ENCODE peak calls at places on chromosome 7, in seven cellular contexts. One of them, this sample, is unnamed.

GRCh38 chr7:106009511-106010226 is 46.6 kb downstream of the CDHR3 start:
- DNase-seq in foreskin fibroblast: peak; percentile 98
- DNase-seq in A549: peak; percentile 85
- DNase-seq in hepatocyte: peak; percentile 95
- DNase-seq in bronchial epithelial cell: peak; percentile 85
- DNase-seq in mucosa of descending colon: peak; percentile 92
- DNase-seq in CD8-positive, alpha-beta T cell: peak; percentile 87
- DNase-seq in this sample: peak; percentile 82

GRCh38 chr7:70006411-70006920 is 408.2 kb downstream of the AUTS2 start:
- DNase-seq in foreskin fibroblast: no peak
- DNase-seq in A549: no peak
- DNase-seq in hepatocyte: peak; percentile 26
- DNase-seq in bronchial epithelial cell: no peak
- DNase-seq in mucosa of descending colon: no peak
- DNase-seq in CD8-positive, alpha-beta T cell: no peak
- DNase-seq in this sample: no peak

GRCh38 chr7:133313575-133313974 is 60.7 kb downstream of the EXOC4 start:
- DNase-seq in foreskin fibroblast: no peak
- DNase-seq in A549: no peak
- DNase-seq in hepatocyte: no peak
- DNase-seq in bronchial epithelial cell: no peak
- DNase-seq in mucosa of descending colon: no peak
- DNase-seq in CD8-positive, alpha-beta T cell: no peak
- DNase-seq in this sample: no peak

GRCh38 chr7:139679731-139680594 is 97.8 kb downstream of the HIPK2 start:
- DNase-seq in foreskin fibroblast: no peak
- DNase-seq in A549: peak; percentile 59
- DNase-seq in hepatocyte: no peak
- DNase-seq in bronchial epithelial cell: peak; percentile 65
- DNase-seq in mucosa of descending colon: no peak
- DNase-seq in CD8-positive, alpha-beta T cell: no peak
- DNase-seq in this sample: no peak

GRCh38 chr7:6256709-6257535 is 15.5 kb downstream of the CYTH3 start:
- DNase-seq in foreskin fibroblast: peak; percentile 70
- DNase-seq in A549: no peak
- DNase-seq in hepatocyte: peak; percentile 28
- DNase-seq in bronchial epithelial cell: no peak
- DNase-seq in mucosa of descending colon: no peak
- DNase-seq in CD8-positive, alpha-beta T cell: no peak
- DNase-seq in this sample: peak; percentile 56

GRCh38 chr7:138924551-138925225 is 56.5 kb downstream of the KIAA1549 start:
- DNase-seq in foreskin fibroblast: no peak
- DNase-seq in A549: no peak
- DNase-seq in hepatocyte: no peak
- DNase-seq in bronchial epithelial cell: no peak
- DNase-seq in mucosa of descending colon: no peak
- DNase-seq in CD8-positive, alpha-beta T cell: no peak
- DNase-seq in this sample: no peak

GRCh38 chr7:123712619-123713018 is 36.2 kb downstream of the WASL start:
- DNase-seq in foreskin fibroblast: no peak
- DNase-seq in A549: no peak
- DNase-seq in hepatocyte: no peak
- DNase-seq in bronchial epithelial cell: no peak
- DNase-seq in mucosa of descending colon: no peak
- DNase-seq in CD8-positive, alpha-beta T cell: no peak
- DNase-seq in this sample: no peak

GRCh38 chr7:42137431-42137830 is 99.6 kb downstream of the GLI3 start:
- DNase-seq in foreskin fibroblast: no peak
- DNase-seq in A549: no peak
- DNase-seq in hepatocyte: no peak
- DNase-seq in bronchial epithelial cell: no peak
- DNase-seq in mucosa of descending colon: no peak
- DNase-seq in CD8-positive, alpha-beta T cell: no peak
- DNase-seq in this sample: no peak

GRCh38 chr7:100957832-100958421 is 8.6 kb downstream of the MUC3A start:
- DNase-seq in foreskin fibroblast: no peak
- DNase-seq in A549: no peak
- DNase-seq in hepatocyte: peak; percentile 47
- DNase-seq in bronchial epithelial cell: peak; percentile 27
- DNase-seq in mucosa of descending colon: no peak
- DNase-seq in CD8-positive, alpha-beta T cell: no peak
- DNase-seq in this sample: no peak

GRCh38 chr7:41702635-41703371 is at the start of gene INHBA:
- DNase-seq in foreskin fibroblast: peak; percentile 55
- DNase-seq in A549: no peak
- DNase-seq in hepatocyte: peak; percentile 61
- DNase-seq in bronchial epithelial cell: peak; percentile 89
- DNase-seq in mucosa of descending colon: no peak
- DNase-seq in CD8-positive, alpha-beta T cell: no peak
- DNase-seq in this sample: no peak

DNA sequence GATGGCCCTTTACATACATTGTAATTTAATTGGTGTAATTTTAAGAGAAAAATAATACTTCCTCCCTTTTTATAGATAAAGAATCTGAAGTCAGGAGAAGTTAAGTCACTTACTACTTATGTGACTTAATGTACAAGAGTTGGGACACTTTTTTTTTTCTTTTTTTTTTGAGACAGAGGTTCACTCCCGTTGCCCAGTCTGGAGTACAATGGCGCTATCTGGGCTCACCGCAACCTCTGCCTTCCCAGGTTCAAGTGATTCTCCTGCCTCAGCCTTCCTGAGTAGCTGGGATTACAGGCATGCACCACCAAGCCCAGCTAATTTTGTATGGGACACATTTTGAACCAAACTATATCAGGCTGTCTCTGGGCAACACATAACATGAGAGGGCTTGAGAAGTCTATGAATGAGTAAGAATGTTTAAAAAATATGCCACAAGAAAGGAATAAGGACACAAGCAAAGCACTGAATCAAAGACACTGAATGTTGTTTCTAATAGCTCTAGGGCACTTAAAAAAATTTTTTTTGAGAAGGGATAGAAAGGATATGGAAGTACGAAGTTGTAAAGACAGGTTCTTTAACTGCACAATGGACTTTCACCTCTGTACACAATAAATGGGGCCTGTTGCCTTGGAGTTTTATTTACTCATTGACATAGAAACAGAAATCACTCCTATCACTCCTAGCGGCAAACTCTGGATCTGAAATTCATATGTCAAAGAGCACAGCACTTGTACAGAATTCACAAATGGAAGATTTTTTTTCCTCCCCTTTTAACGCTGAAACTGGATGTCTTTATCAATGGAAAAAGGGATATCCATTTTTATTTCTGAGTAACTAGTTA is 18.5 kb downstream of the NT5C3A start:
- DNase-seq in foreskin fibroblast: no peak
- DNase-seq in A549: peak; percentile 60
- DNase-seq in hepatocyte: peak; percentile 71
- DNase-seq in bronchial epithelial cell: peak; percentile 46
- DNase-seq in mucosa of descending colon: no peak
- DNase-seq in CD8-positive, alpha-beta T cell: no peak
- DNase-seq in this sample: no peak
- TF ChIP-seq CTCF in foreskin fibroblast: no peak
- TF ChIP-seq CTCF in A549: peak; percentile 13
- TF ChIP-seq CTCF in hepatocyte: peak; percentile 23
- TF ChIP-seq CTCF in bronchial epithelial cell: peak; percentile 18
- TF ChIP-seq CTCF in mucosa of descending colon: no peak
- TF ChIP-seq CTCF in CD8-positive, alpha-beta T cell: no peak
- TF ChIP-seq CTCF in this sample: no peak

GRCh38 chr7:48262606-48263005 is 91.3 kb downstream of the ABCA13 start:
- DNase-seq in foreskin fibroblast: no peak
- DNase-seq in A549: no peak
- DNase-seq in hepatocyte: no peak
- DNase-seq in bronchial epithelial cell: no peak
- DNase-seq in mucosa of descending colon: no peak
- DNase-seq in CD8-positive, alpha-beta T cell: no peak
- DNase-seq in this sample: no peak
- TF ChIP-seq CTCF in foreskin fibroblast: no peak
- TF ChIP-seq CTCF in A549: no peak
- TF ChIP-seq CTCF in hepatocyte: no peak
- TF ChIP-seq CTCF in bronchial epithelial cell: no peak
- TF ChIP-seq CTCF in mucosa of descending colon: no peak
- TF ChIP-seq CTCF in CD8-positive, alpha-beta T cell: no peak
- TF ChIP-seq CTCF in this sample: no peak

DNA sequence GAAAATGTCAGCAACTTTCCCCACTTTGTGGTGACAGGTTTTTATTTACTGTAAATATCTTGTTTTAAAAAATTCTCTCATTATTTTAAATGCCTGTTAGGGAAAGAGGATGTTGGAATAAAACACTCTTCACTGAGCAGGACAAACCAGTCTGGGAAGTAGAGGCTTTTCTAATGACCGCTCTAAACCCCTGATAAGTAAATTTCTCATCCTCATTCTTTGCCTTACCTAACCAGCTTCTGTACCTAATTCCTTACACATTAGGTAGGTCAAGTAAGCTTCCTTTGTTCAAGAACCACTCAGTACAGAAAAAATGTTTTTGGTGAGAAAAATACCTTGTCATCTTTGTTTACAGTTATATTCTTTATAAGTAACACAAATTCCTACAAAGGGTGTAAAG is 143.6 kb downstream of the GPR85 start:
- DNase-seq in foreskin fibroblast: no peak
- DNase-seq in A549: no peak
- DNase-seq in hepatocyte: no peak
- DNase-seq in bronchial epithelial cell: no peak
- DNase-seq in mucosa of descending colon: no peak
- DNase-seq in CD8-positive, alpha-beta T cell: no peak
- DNase-seq in this sample: no peak
- TF ChIP-seq CTCF in foreskin fibroblast: no peak
- TF ChIP-seq CTCF in A549: no peak
- TF ChIP-seq CTCF in hepatocyte: no peak
- TF ChIP-seq CTCF in bronchial epithelial cell: no peak
- TF ChIP-seq CTCF in mucosa of descending colon: no peak
- TF ChIP-seq CTCF in CD8-positive, alpha-beta T cell: no peak
- TF ChIP-seq CTCF in this sample: no peak

GRCh38 chr7:64626083-64626469 is 39.9 kb upstream of the ZNF107 start:
- DNase-seq in foreskin fibroblast: no peak
- DNase-seq in A549: no peak
- DNase-seq in hepatocyte: no peak
- DNase-seq in bronchial epithelial cell: peak; percentile 26
- DNase-seq in mucosa of descending colon: no peak
- DNase-seq in CD8-positive, alpha-beta T cell: no peak
- DNase-seq in this sample: no peak

GRCh38 chr7:64619705-64620104 is 46.2 kb upstream of the ZNF107 start:
- DNase-seq in foreskin fibroblast: no peak
- DNase-seq in A549: no peak
- DNase-seq in hepatocyte: no peak
- DNase-seq in bronchial epithelial cell: no peak
- DNase-seq in mucosa of descending colon: no peak
- DNase-seq in CD8-positive, alpha-beta T cell: no peak
- DNase-seq in this sample: no peak

GRCh38 chr7:64625114-64626082 is 40.5 kb upstream of the ZNF107 start:
- DNase-seq in foreskin fibroblast: no peak
- DNase-seq in A549: no peak
- DNase-seq in hepatocyte: no peak
- DNase-seq in bronchial epithelial cell: no peak
- DNase-seq in mucosa of descending colon: no peak
- DNase-seq in CD8-positive, alpha-beta T cell: peak; percentile 7
- DNase-seq in this sample: peak; percentile 9

GRCh38 chr7:64618785-64619456 is 47.0 kb upstream of the ZNF107 start:
- DNase-seq in foreskin fibroblast: peak; percentile 12
- DNase-seq in A549: no peak
- DNase-seq in hepatocyte: no peak
- DNase-seq in bronchial epithelial cell: peak; percentile 54
- DNase-seq in mucosa of descending colon: no peak
- DNase-seq in CD8-positive, alpha-beta T cell: peak; percentile 23
- DNase-seq in this sample: no peak

DNA sequence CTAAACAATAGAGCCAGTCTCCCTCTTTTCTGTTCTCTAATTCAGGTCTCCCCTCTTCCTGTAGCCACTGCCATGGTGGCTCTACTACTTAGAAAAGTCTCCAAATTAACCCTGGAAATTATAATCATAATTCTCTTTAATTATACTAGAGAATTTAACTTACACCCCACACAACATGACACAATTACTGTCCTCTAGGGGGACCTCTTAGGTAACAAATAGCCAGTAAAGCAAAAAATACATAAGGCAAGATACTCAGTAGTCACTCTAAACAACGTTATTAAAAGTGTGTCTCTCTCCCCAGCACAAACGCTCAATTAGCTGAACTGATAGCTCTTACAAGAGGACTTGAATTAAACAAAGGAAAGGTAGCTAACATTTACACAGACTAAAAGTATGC is 44.3 kb upstream of the ZNF107 start:
- DNase-seq in foreskin fibroblast: no peak
- DNase-seq in A549: no peak
- DNase-seq in hepatocyte: no peak
- DNase-seq in bronchial epithelial cell: no peak
- DNase-seq in mucosa of descending colon: no peak
- DNase-seq in CD8-positive, alpha-beta T cell: no peak
- DNase-seq in this sample: no peak
- TF ChIP-seq CTCF in foreskin fibroblast: no peak
- TF ChIP-seq CTCF in A549: no peak
- TF ChIP-seq CTCF in hepatocyte: no peak
- TF ChIP-seq CTCF in bronchial epithelial cell: no peak
- TF ChIP-seq CTCF in mucosa of descending colon: no peak
- TF ChIP-seq CTCF in CD8-positive, alpha-beta T cell: no peak
- TF ChIP-seq CTCF in this sample: no peak

GRCh38 chr7:83419013-83419412 is 229.9 kb downstream of the SEMA3E start:
- DNase-seq in foreskin fibroblast: no peak
- DNase-seq in A549: no peak
- DNase-seq in hepatocyte: no peak
- DNase-seq in bronchial epithelial cell: no peak
- DNase-seq in mucosa of descending colon: no peak
- DNase-seq in CD8-positive, alpha-beta T cell: no peak
- DNase-seq in this sample: no peak
- TF ChIP-seq CTCF in foreskin fibroblast: no peak
- TF ChIP-seq CTCF in A549: no peak
- TF ChIP-seq CTCF in hepatocyte: no peak
- TF ChIP-seq CTCF in bronchial epithelial cell: no peak
- TF ChIP-seq CTCF in mucosa of descending colon: no peak
- TF ChIP-seq CTCF in CD8-positive, alpha-beta T cell: no peak
- TF ChIP-seq CTCF in this sample: no peak

GRCh38 chr7:93877742-93878141 is 12.8 kb downstream of the TFPI2 start:
- DNase-seq in foreskin fibroblast: no peak
- DNase-seq in A549: no peak
- DNase-seq in hepatocyte: no peak
- DNase-seq in bronchial epithelial cell: no peak
- DNase-seq in mucosa of descending colon: no peak
- DNase-seq in CD8-positive, alpha-beta T cell: no peak
- DNase-seq in this sample: no peak
- TF ChIP-seq CTCF in foreskin fibroblast: no peak
- TF ChIP-seq CTCF in A549: no peak
- TF ChIP-seq CTCF in hepatocyte: no peak
- TF ChIP-seq CTCF in bronchial epithelial cell: no peak
- TF ChIP-seq CTCF in mucosa of descending colon: no peak
- TF ChIP-seq CTCF in CD8-positive, alpha-beta T cell: no peak
- TF ChIP-seq CTCF in this sample: no peak

DNA sequence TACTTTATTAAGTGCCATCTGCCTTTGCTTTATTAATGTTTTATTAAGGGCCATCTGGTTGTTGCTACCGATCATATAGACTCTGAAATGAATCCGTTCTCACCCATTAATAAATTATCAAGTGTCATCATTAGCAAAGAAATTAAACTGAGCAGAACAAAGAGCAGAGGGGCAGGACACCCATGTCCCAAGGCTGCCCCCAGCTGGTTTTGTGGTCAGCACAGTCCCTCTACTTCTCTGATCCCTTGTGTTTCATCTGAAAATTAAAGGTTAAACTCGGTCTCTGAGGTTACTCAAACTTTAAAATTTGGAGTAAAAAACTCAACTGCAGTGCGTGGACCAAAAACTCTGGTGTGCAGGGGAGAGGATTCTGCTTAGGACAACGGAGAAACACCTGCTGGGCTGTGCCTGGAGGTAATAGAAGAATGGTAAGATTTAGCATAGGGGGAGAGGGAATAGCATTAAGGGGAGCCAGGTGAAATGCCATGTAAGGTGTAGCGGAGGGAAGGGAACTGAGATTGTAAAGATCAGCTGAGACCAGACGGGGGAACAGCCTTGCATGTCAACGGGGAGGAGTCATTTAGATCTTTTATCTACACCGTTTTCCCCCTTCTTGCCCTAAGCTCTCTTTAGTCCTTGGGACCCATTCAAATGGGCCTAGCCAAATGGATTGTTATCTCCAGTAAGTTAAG is 10.8 kb upstream of the GSDME start:
- DNase-seq in foreskin fibroblast: no peak
- DNase-seq in A549: no peak
- DNase-seq in hepatocyte: no peak
- DNase-seq in bronchial epithelial cell: no peak
- DNase-seq in mucosa of descending colon: no peak
- DNase-seq in CD8-positive, alpha-beta T cell: no peak
- DNase-seq in this sample: no peak
- TF ChIP-seq CTCF in foreskin fibroblast: no peak
- TF ChIP-seq CTCF in A549: peak; percentile 25
- TF ChIP-seq CTCF in hepatocyte: no peak
- TF ChIP-seq CTCF in bronchial epithelial cell: no peak
- TF ChIP-seq CTCF in mucosa of descending colon: no peak
- TF ChIP-seq CTCF in CD8-positive, alpha-beta T cell: no peak
- TF ChIP-seq CTCF in this sample: no peak

This sample was measured in GM20000.